ENCODE peak calls at places on chromosomes 2 and 18, in seven cellular contexts. U, V, S, B, D, E and M are unnamed samples.

GRCh38 chr2:43125090-43125998 is 101.1 kb downstream of the ZFP36L2 start:
- DNase-seq in D (no peak), U (no peak), E (peak; percentile 49), S (no peak), V (no peak), B (no peak), M (no peak)

GRCh38 chr2:199778655-199779054 is 72.3 kb downstream of the FTCDNL1 start:
- DNase-seq in S (no peak), E (no peak), V (no peak), U (no peak), B (peak; percentile 33), D (no peak), M (no peak)

GRCh38 chr2:150472122-150472899 is 15.2 kb downstream of the RND3 start:
- DNase-seq in E (peak; percentile 61), B (peak; percentile 48), D (peak; percentile 72), V (no peak), U (peak; percentile 51), S (peak; percentile 46), M (peak; percentile 79)

GRCh38 chr18:50393802-50394201 is 19.0 kb downstream of the SKA1 start:
- DNase-seq in S (no peak), D (no peak), E (no peak), B (no peak), V (no peak), U (no peak), M (no peak)

GRCh38 chr2:179571141-179571713 is 290.2 kb downstream of the ZNF385B start:
- DNase-seq in V (no peak), S (no peak), E (no peak), U (no peak), B (no peak), D (no peak), M (no peak)

GRCh38 chr2:238989484-238989883 is 141.6 kb downstream of the TWIST2 start:
- DNase-seq in B (no peak), U (no peak), D (no peak), E (no peak), S (no peak), V (no peak), M (no peak)

GRCh38 chr18:36107477-36107876 is 21.7 kb downstream of the SLC39A6 start:
- DNase-seq in B (no peak), V (no peak), S (no peak), D (no peak), E (no peak), U (no peak), M (no peak)

GRCh38 chr2:24124003-24124585 is 825 bp downstream of the FAM228B start:
- DNase-seq in D (no peak), U (no peak), E (no peak), B (peak; percentile 32), S (no peak), V (no peak), M (no peak)

GRCh38 chr2:224952942-224953657 is 89.2 kb downstream of the DOCK10 start:
- DNase-seq in B (no peak), U (no peak), D (peak; percentile 25), V (peak; percentile 33), E (no peak), S (no peak), M (peak; percentile 53)

GRCh38 chr2:105919826-105920225 is 175.1 kb downstream of the NCK2 start:
- DNase-seq in E (no peak), V (peak; percentile 37), B (peak; percentile 61), U (no peak), S (peak; percentile 36), D (no peak), M (peak; percentile 45)

GRCh38 chr2:122033796-122034195 is 278.3 kb downstream of the TSN start:
- DNase-seq in E (no peak), V (no peak), S (no peak), D (no peak), B (no peak), U (no peak), M (no peak)

GRCh38 chr2:62306751-62307468 is 111.0 kb downstream of the B3GNT2 start:
- DNase-seq in U (no peak), B (peak; percentile 95), D (no peak), E (no peak), V (no peak), S (peak; percentile 89), M (peak; percentile 53)

GRCh38 chr2:100580474-100581264 is 17.9 kb downstream of the PDCL3 start:
- DNase-seq in B (no peak), V (peak; percentile 37), E (no peak), D (no peak), U (no peak), S (peak; percentile 28), M (peak; percentile 23)

GRCh38 chr2:150919899-150920298 is 341.8 kb downstream of the RBM43 start:
- DNase-seq in E (no peak), V (no peak), B (no peak), S (no peak), U (no peak), D (no peak), M (no peak)

GRCh38 chr2:85607268-85608215 is 4.3 kb downstream of the C2orf68 start:
- DNase-seq in S (peak; percentile 39), E (no peak), B (no peak), V (no peak), D (peak; percentile 4), U (no peak), M (no peak)

GRCh38 chr2:7744827-7745226 is 827.6 kb downstream of the RNF144A start:
- DNase-seq in D (no peak), S (no peak), V (peak; percentile 23), B (peak; percentile 55), E (no peak), U (no peak), M (no peak)

GRCh38 chr18:77876319-77876865 is 626.7 kb downstream of the GALR1 start:
- DNase-seq in E (no peak), U (no peak), D (no peak), B (no peak), V (no peak), S (no peak), M (no peak)

GRCh38 chr2:119086327-119086726 is 72.2 kb downstream of the C1QL2 start:
- DNase-seq in D (no peak), V (no peak), U (no peak), B (no peak), S (no peak), E (no peak), M (peak; percentile 24)

DNA sequence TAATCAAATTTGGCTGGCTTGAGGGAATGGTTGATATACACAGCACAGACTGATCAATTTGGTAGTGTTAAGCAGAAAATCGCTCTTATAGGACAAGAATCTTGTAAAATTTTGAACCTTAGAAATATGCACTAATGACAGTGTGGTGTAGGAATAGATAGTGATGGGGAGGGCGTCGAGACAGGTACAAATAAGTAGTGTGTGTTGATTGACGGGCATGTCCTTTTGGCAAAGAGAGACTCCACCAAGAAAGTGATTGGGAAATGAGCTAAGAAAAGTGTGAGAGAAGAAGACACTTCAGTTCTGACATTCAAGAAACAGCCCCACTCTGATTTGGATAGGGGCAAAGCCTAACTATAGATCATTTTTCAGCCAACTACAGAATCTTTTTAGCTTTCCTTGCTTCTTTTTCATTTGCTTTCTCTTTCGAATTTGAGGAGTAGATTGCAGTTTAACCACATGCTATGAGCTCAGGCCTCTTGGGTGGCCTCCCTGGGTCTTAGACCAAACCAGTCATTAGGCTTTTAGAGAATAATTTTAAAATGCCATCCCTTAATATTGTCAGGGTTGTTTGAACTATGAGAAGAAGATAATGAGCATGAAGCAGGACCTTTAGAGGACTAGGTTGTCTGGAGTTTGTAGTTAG is 127.1 kb downstream of the CERS6 start:
- DNase-seq in V (no peak), D (no peak), S (no peak), B (no peak), U (no peak), E (no peak), M (no peak)
- H3K27ac ChIP-seq in V (no peak overlapping the region), D (peak overlapping the region; percentile 58), S (no peak overlapping the region), B (peak overlapping the region; percentile 88), U (peak overlapping the region; percentile 64), E (peak overlapping the region; percentile 65), M (peak overlapping the region; percentile 5)

DNA sequence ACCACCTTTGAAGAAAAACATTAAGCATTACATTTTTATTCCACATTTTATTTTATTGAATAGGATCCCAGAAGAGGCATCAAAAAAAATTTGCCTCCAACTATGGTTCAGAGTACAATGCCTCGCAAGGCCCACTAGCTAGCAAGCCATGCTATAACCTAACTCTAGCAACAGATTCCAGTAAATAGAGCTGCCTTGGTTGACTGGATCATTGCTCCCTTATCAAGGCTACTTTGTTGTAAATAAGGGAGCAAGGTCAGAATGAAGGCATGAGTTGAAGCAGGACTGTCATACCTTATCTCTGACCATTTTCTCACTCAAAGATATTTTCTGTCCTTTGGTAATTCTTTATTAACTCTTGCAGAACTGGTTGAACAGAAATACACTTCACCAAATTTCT is 672.6 kb downstream of the EPHA4 start:
- DNase-seq in E (no peak), D (peak; percentile 33), V (no peak), S (no peak), U (no peak), B (no peak), M (no peak)
- H3K27ac ChIP-seq in E (no peak overlapping the region), D (no peak overlapping the region), V (no peak overlapping the region), S (no peak overlapping the region), U (no peak overlapping the region), B (no peak overlapping the region), M (no peak overlapping the region)

DNA sequence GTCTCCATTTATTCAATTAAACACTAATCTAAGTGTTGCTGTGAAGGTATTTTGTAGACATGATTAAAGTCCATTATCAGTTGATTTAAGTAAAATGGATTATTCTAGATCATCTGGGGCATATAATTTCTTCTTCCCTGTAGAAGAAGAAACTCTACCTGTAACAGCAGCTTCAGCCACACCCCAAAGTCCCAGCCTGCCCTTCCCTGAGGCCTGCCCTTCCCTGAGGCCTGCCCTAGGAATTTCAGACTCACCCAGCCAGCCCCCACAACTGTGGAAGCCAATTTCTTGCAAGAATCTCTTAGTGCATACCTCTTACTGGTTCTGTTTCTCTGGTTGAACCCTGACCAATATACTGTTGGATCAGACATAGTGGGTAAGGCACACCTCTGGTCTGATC is 13.4 kb upstream of the LAPTM4A start:
- DNase-seq in S (no peak), E (no peak), B (no peak), U (no peak), D (no peak), V (no peak), M (no peak)
- H3K27ac ChIP-seq in S (no peak overlapping the region), E (no peak overlapping the region), B (no peak overlapping the region), U (no peak overlapping the region), D (no peak overlapping the region), V (no peak overlapping the region), M (no peak overlapping the region)

GRCh38 chr2:94875064-94875819 is 4.0 kb downstream of the TEKT4 start:
- DNase-seq in S (no peak), B (no peak), V (no peak), U (peak; percentile 7), E (no peak), D (no peak), M (no peak)

GRCh38 chr2:94879314-94879981 is 8.2 kb downstream of the TEKT4 start:
- DNase-seq in S (no peak), D (no peak), B (no peak), E (no peak), V (no peak), U (no peak), M (no peak)

GRCh38 chr2:94876523-94876863 is 5.3 kb downstream of the TEKT4 start:
- DNase-seq in B (no peak), S (no peak), U (no peak), D (no peak), E (no peak), V (no peak), M (no peak)

GRCh38 chr2:94875820-94876522 is 4.7 kb downstream of the TEKT4 start:
- DNase-seq in V (no peak), D (no peak), E (no peak), B (no peak), S (no peak), U (no peak), M (no peak)

DNA sequence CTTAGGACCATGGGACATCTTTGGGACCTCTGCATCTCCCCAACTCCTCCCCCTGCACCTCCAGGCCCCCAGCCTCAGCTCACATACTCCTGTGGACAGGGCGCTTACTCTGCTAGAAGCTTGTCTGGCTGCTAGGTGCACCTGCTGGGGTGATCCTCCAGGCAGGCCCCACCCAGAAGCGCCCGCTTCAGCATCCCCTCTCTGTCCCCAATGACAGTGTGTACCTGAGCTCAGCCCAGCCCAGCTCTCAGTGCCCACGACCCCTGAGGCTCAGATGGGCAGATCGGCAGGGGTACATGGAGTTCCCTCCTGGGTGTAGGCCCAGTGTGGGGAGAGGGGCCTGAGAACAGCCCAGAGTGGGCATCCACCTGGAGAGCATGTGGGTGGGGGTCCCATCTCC is 5.9 kb downstream of the TEKT4 start:
- DNase-seq in B (no peak), E (no peak), V (no peak), U (no peak), D (no peak), S (no peak), M (no peak)
- H3K27ac ChIP-seq in B (no peak overlapping the region), E (no peak overlapping the region), V (no peak overlapping the region), U (no peak overlapping the region), D (no peak overlapping the region), S (no peak overlapping the region), M (no peak overlapping the region)